ENCODE peak calls at places on chromosomes 3 and 15, in eight cellular contexts. One of them, this sample, is unnamed.
A peak's percentile ranks its signal among the peaks of the same experiment; 100 is the strongest.

GRCh38 chr3:79847928-79848327 is 80.1 kb upstream of the ROBO1 start:
- DNase-seq in stomach: no peak
- DNase-seq in pancreas: no peak
- DNase-seq in CD8-positive, alpha-beta T cell: no peak
- DNase-seq in cardiac muscle cell: no peak
- DNase-seq in suprapubic skin: no peak
- DNase-seq in K562: no peak
- DNase-seq in kidney: no peak
- DNase-seq in this sample: no peak

GRCh38 chr3:23800731-23801130 is 5.0 kb upstream of the UBE2E1 start:
- DNase-seq in stomach: no peak
- DNase-seq in pancreas: no peak
- DNase-seq in CD8-positive, alpha-beta T cell: no peak
- DNase-seq in cardiac muscle cell: peak; percentile 52
- DNase-seq in suprapubic skin: no peak
- DNase-seq in K562: no peak
- DNase-seq in kidney: no peak
- DNase-seq in this sample: no peak

GRCh38 chr3:29152379-29152778 is 128.5 kb upstream of the RBMS3 start:
- DNase-seq in stomach: no peak
- DNase-seq in pancreas: no peak
- DNase-seq in CD8-positive, alpha-beta T cell: no peak
- DNase-seq in cardiac muscle cell: peak; percentile 9
- DNase-seq in suprapubic skin: no peak
- DNase-seq in K562: no peak
- DNase-seq in kidney: no peak
- DNase-seq in this sample: no peak

GRCh38 chr3:125433091-125433534 is 58.0 kb upstream of the ZNF148 start:
- DNase-seq in stomach: no peak
- DNase-seq in pancreas: no peak
- DNase-seq in CD8-positive, alpha-beta T cell: no peak
- DNase-seq in cardiac muscle cell: no peak
- DNase-seq in suprapubic skin: no peak
- DNase-seq in K562: peak; percentile 93
- DNase-seq in kidney: no peak
- DNase-seq in this sample: no peak

GRCh38 chr15:59298255-59298856 is 74.3 kb downstream of the MYO1E start:
- DNase-seq in stomach: no peak
- DNase-seq in pancreas: no peak
- DNase-seq in CD8-positive, alpha-beta T cell: no peak
- DNase-seq in cardiac muscle cell: no peak
- DNase-seq in suprapubic skin: no peak
- DNase-seq in K562: no peak
- DNase-seq in kidney: no peak
- DNase-seq in this sample: no peak

GRCh38 chr15:45314960-45315359 is 62.9 kb downstream of the SLC28A2 start:
- DNase-seq in stomach: no peak
- DNase-seq in pancreas: peak; percentile 56
- DNase-seq in CD8-positive, alpha-beta T cell: no peak
- DNase-seq in cardiac muscle cell: peak; percentile 47
- DNase-seq in suprapubic skin: no peak
- DNase-seq in K562: peak; percentile 69
- DNase-seq in kidney: no peak
- DNase-seq in this sample: no peak

GRCh38 chr3:126956866-126957650 is 25.9 kb upstream of the PLXNA1 start:
- DNase-seq in stomach: no peak
- DNase-seq in pancreas: no peak
- DNase-seq in CD8-positive, alpha-beta T cell: no peak
- DNase-seq in cardiac muscle cell: no peak
- DNase-seq in suprapubic skin: no peak
- DNase-seq in K562: no peak
- DNase-seq in kidney: peak; percentile 73
- DNase-seq in this sample: no peak

GRCh38 chr3:66610548-66610909 is 109.7 kb upstream of the LRIG1 start:
- DNase-seq in stomach: no peak
- DNase-seq in pancreas: no peak
- DNase-seq in CD8-positive, alpha-beta T cell: no peak
- DNase-seq in cardiac muscle cell: no peak
- DNase-seq in suprapubic skin: no peak
- DNase-seq in K562: no peak
- DNase-seq in kidney: no peak
- DNase-seq in this sample: no peak

GRCh38 chr3:111803123-111803593 is 55.9 kb upstream of the PHLDB2 start:
- DNase-seq in stomach: peak; percentile 33
- DNase-seq in pancreas: peak; percentile 22
- DNase-seq in CD8-positive, alpha-beta T cell: no peak
- DNase-seq in cardiac muscle cell: peak; percentile 98
- DNase-seq in suprapubic skin: peak; percentile 90
- DNase-seq in K562: no peak
- DNase-seq in kidney: peak; percentile 93
- DNase-seq in this sample: peak; percentile 72

GRCh38 chr3:31565288-31565687 is 32.6 kb downstream of the STT3B start:
- DNase-seq in stomach: no peak
- DNase-seq in pancreas: no peak
- DNase-seq in CD8-positive, alpha-beta T cell: no peak
- DNase-seq in cardiac muscle cell: peak; percentile 73
- DNase-seq in suprapubic skin: no peak
- DNase-seq in K562: peak; percentile 6
- DNase-seq in kidney: no peak
- DNase-seq in this sample: no peak

GRCh38 chr3:55668359-55668758 is 181.3 kb upstream of the WNT5A start:
- DNase-seq in stomach: no peak
- DNase-seq in pancreas: no peak
- DNase-seq in CD8-positive, alpha-beta T cell: no peak
- DNase-seq in cardiac muscle cell: no peak
- DNase-seq in suprapubic skin: no peak
- DNase-seq in K562: no peak
- DNase-seq in kidney: no peak
- DNase-seq in this sample: no peak

GRCh38 chr3:182904164-182904563 is 76.2 kb downstream of the DCUN1D1 start:
- DNase-seq in stomach: no peak
- DNase-seq in pancreas: no peak
- DNase-seq in CD8-positive, alpha-beta T cell: no peak
- DNase-seq in cardiac muscle cell: no peak
- DNase-seq in suprapubic skin: no peak
- DNase-seq in K562: no peak
- DNase-seq in kidney: no peak
- DNase-seq in this sample: no peak

GRCh38 chr3:175255698-175256097 is 396.6 kb downstream of the NAALADL2 start:
- DNase-seq in stomach: no peak
- DNase-seq in pancreas: no peak
- DNase-seq in CD8-positive, alpha-beta T cell: no peak
- DNase-seq in cardiac muscle cell: peak; percentile 57
- DNase-seq in suprapubic skin: no peak
- DNase-seq in K562: no peak
- DNase-seq in kidney: no peak
- DNase-seq in this sample: no peak

GRCh38 chr15:57364282-57365007 is 11.9 kb upstream of the CGNL1 start:
- DNase-seq in stomach: no peak
- DNase-seq in pancreas: no peak
- DNase-seq in CD8-positive, alpha-beta T cell: no peak
- DNase-seq in cardiac muscle cell: peak; percentile 58
- DNase-seq in suprapubic skin: no peak
- DNase-seq in K562: no peak
- DNase-seq in kidney: no peak
- DNase-seq in this sample: no peak

GRCh38 chr15:78415284-78415683 is 22.7 kb upstream of the IREB2 start:
- DNase-seq in stomach: no peak
- DNase-seq in pancreas: no peak
- DNase-seq in CD8-positive, alpha-beta T cell: no peak
- DNase-seq in cardiac muscle cell: peak; percentile 47
- DNase-seq in suprapubic skin: no peak
- DNase-seq in K562: no peak
- DNase-seq in kidney: no peak
- DNase-seq in this sample: no peak

GRCh38 chr3:102180291-102180931 is 254.4 kb upstream of the ZPLD1 start:
- DNase-seq in stomach: no peak
- DNase-seq in pancreas: no peak
- DNase-seq in CD8-positive, alpha-beta T cell: no peak
- DNase-seq in cardiac muscle cell: peak; percentile 94
- DNase-seq in suprapubic skin: no peak
- DNase-seq in K562: no peak
- DNase-seq in kidney: no peak
- DNase-seq in this sample: no peak

DNA sequence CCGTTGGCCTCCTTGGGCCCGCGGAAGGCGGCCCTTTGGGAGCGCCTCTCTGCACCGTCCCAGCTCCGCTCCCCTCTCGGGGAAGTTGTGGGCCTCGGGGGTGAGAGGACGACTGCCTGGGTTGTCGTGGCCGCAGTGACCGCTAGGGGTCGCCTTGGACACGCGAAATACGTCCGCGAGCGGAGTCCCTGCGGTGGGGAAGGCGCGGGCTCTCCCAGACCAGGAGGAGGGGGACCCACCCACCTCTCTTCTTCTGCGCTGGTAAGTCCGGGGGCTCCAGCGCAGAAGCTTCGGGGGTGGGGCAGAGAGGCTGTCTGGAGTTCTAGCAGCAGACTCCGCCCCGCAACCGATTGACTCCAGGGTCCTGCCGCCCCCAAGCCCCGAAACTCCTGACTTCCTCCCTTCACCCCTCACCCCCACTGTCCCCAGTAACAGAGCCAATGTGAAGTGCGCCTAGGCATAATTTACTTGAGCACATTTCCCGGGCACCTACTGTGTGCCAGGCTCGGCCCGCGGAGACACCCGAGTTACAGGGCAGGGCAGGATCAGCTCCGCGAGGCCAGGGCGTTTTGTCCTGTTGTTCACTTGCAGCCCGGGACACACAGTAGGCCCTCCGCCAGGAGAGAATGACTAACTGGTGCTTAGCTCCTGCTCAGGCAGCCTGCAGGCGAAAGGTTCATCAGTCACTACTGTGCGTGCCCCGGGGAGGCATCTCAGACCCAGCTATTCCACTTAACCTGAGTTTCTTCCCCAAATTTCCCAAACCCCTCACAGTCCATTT is 32.8 kb downstream of the DNASE1L3 start:
- DNase-seq in stomach: peak; percentile 93
- DNase-seq in pancreas: peak; percentile 90
- DNase-seq in CD8-positive, alpha-beta T cell: peak; percentile 83
- DNase-seq in cardiac muscle cell: peak; percentile 87
- DNase-seq in suprapubic skin: peak; percentile 94
- DNase-seq in K562: peak; percentile 88
- DNase-seq in kidney: peak; percentile 96
- DNase-seq in this sample: peak; percentile 92
- H3K4me1 ChIP-seq in stomach: peaks cover 61% of the 10 kb centered on the region
- H3K4me1 ChIP-seq in pancreas: peaks cover 33% of the 10 kb centered on the region
- H3K4me1 ChIP-seq in CD8-positive, alpha-beta T cell: peaks cover 14% of the 10 kb centered on the region
- H3K4me1 ChIP-seq in cardiac muscle cell: peaks cover 7% of the 10 kb centered on the region
- H3K4me1 ChIP-seq in suprapubic skin: peaks cover 34% of the 10 kb centered on the region
- H3K4me1 ChIP-seq in K562: peaks cover 34% of the 10 kb centered on the region
- H3K4me1 ChIP-seq in kidney: peaks cover 33% of the 10 kb centered on the region
- H3K4me1 ChIP-seq in this sample: peaks cover 7% of the 10 kb centered on the region

GRCh38 chr3:37250435-37250834 is 76.1 kb upstream of the LRRFIP2 start:
- DNase-seq in stomach: no peak
- DNase-seq in pancreas: no peak
- DNase-seq in CD8-positive, alpha-beta T cell: no peak
- DNase-seq in cardiac muscle cell: no peak
- DNase-seq in suprapubic skin: no peak
- DNase-seq in K562: no peak
- DNase-seq in kidney: no peak
- DNase-seq in this sample: no peak
- H3K4me1 ChIP-seq in stomach: peaks cover 23% of the 10 kb centered on the region
- H3K4me1 ChIP-seq in pancreas: peaks cover 27% of the 10 kb centered on the region
- H3K4me1 ChIP-seq in CD8-positive, alpha-beta T cell: peaks cover 39% of the 10 kb centered on the region
- H3K4me1 ChIP-seq in cardiac muscle cell: peaks cover 10% of the 10 kb centered on the region
- H3K4me1 ChIP-seq in suprapubic skin: peaks cover 40% of the 10 kb centered on the region
- H3K4me1 ChIP-seq in K562: peaks cover 19% of the 10 kb centered on the region
- H3K4me1 ChIP-seq in kidney: peaks cover 11% of the 10 kb centered on the region
- H3K4me1 ChIP-seq in this sample: peaks cover 39% of the 10 kb centered on the region

GRCh38 chr3:187743195-187744141 is 1.8 kb downstream of the BCL6 start:
- DNase-seq in stomach: peak; percentile 63
- DNase-seq in pancreas: peak; percentile 65
- DNase-seq in CD8-positive, alpha-beta T cell: peak; percentile 44
- DNase-seq in cardiac muscle cell: peak; percentile 80
- DNase-seq in suprapubic skin: peak; percentile 89
- DNase-seq in K562: peak; percentile 73
- DNase-seq in kidney: peak; percentile 92
- DNase-seq in this sample: peak; percentile 73
- H3K4me1 ChIP-seq in stomach: peaks cover 46% of the 10 kb centered on the region
- H3K4me1 ChIP-seq in pancreas: peaks cover 7% of the 10 kb centered on the region
- H3K4me1 ChIP-seq in CD8-positive, alpha-beta T cell: peaks cover 31% of the 10 kb centered on the region
- H3K4me1 ChIP-seq in cardiac muscle cell: peaks cover 18% of the 10 kb centered on the region
- H3K4me1 ChIP-seq in suprapubic skin: peaks cover 48% of the 10 kb centered on the region
- H3K4me1 ChIP-seq in K562: peaks cover 40% of the 10 kb centered on the region
- H3K4me1 ChIP-seq in kidney: peaks cover 8% of the 10 kb centered on the region
- H3K4me1 ChIP-seq in this sample: no peaks in the 10 kb centered on the region

GRCh38 chr3:52531636-52532516 is 1.8 kb downstream of the NT5DC2 start:
- DNase-seq in stomach: peak; percentile 25
- DNase-seq in pancreas: peak; percentile 19
- DNase-seq in CD8-positive, alpha-beta T cell: no peak
- DNase-seq in cardiac muscle cell: no peak
- DNase-seq in suprapubic skin: peak; percentile 78
- DNase-seq in K562: no peak
- DNase-seq in kidney: peak; percentile 76
- DNase-seq in this sample: no peak

GRCh38 chr3:52532517-52532837 is 1.2 kb downstream of the NT5DC2 start:
- DNase-seq in stomach: peak; percentile 41
- DNase-seq in pancreas: peak; percentile 20
- DNase-seq in CD8-positive, alpha-beta T cell: peak; percentile 7
- DNase-seq in cardiac muscle cell: peak; percentile 77
- DNase-seq in suprapubic skin: peak; percentile 78
- DNase-seq in K562: peak; percentile 89
- DNase-seq in kidney: peak; percentile 74
- DNase-seq in this sample: no peak

GRCh38 chr3:52532838-52533622 is 627 bp downstream of the NT5DC2 start:
- DNase-seq in stomach: peak; percentile 32
- DNase-seq in pancreas: peak; percentile 20
- DNase-seq in CD8-positive, alpha-beta T cell: peak; percentile 7
- DNase-seq in cardiac muscle cell: peak; percentile 23
- DNase-seq in suprapubic skin: peak; percentile 82
- DNase-seq in K562: no peak
- DNase-seq in kidney: peak; percentile 86
- DNase-seq in this sample: no peak

GRCh38 chr3:52529376-52530333 is 4.0 kb downstream of the NT5DC2 start:
- DNase-seq in stomach: peak; percentile 23
- DNase-seq in pancreas: peak; percentile 14
- DNase-seq in CD8-positive, alpha-beta T cell: no peak
- DNase-seq in cardiac muscle cell: peak; percentile 86
- DNase-seq in suprapubic skin: peak; percentile 70
- DNase-seq in K562: no peak
- DNase-seq in kidney: peak; percentile 73
- DNase-seq in this sample: no peak

DNA sequence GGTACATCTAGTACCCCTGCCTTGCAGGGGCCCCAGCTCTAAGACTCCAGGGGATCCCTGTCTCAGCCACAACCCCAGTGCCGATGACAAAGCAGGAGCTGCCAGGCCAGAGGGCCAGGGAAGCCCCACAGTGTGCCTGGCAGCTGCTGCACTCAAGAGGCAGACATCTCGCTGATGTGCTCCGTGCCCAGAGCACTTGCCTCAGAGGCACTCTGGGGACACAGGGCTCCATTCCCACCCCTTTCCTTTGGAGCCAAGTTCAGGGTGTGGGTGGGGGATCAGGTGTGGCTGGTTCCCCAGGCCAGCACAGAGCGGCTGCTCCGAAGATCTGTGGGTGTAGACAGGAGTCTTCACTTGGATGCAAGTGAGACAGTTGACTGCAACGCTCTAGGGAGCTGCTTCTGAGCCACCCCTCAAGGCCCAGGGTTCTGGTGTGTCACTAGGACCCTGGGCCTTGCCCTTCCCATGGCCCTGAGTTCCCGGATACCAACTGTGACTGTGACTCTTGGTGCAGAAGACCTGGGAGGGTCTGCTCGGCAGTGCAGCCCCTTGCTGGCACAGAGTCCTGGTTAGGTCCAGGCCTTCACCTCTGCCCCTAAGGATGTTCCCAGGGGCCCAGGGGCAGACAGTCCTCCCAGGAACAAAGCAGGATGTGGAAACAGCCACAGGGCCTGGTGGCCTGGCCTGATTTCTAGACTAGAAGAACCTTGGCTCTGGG is 2.6 kb downstream of the NT5DC2 start:
- DNase-seq in stomach: peak; percentile 19
- DNase-seq in pancreas: peak; percentile 13
- DNase-seq in CD8-positive, alpha-beta T cell: no peak
- DNase-seq in cardiac muscle cell: no peak
- DNase-seq in suprapubic skin: peak; percentile 75
- DNase-seq in K562: no peak
- DNase-seq in kidney: peak; percentile 56
- DNase-seq in this sample: no peak
- H3K4me1 ChIP-seq in stomach: peaks cover 33% of the 10 kb centered on the region
- H3K4me1 ChIP-seq in pancreas: no peaks in the 10 kb centered on the region
- H3K4me1 ChIP-seq in CD8-positive, alpha-beta T cell: peaks cover 17% of the 10 kb centered on the region
- H3K4me1 ChIP-seq in cardiac muscle cell: peaks cover 12% of the 10 kb centered on the region
- H3K4me1 ChIP-seq in suprapubic skin: peaks cover 71% of the 10 kb centered on the region
- H3K4me1 ChIP-seq in K562: peaks cover 24% of the 10 kb centered on the region
- H3K4me1 ChIP-seq in kidney: peaks cover 21% of the 10 kb centered on the region
- H3K4me1 ChIP-seq in this sample: peaks cover 17% of the 10 kb centered on the region

This sample was measured in lung.